ENCODE peak calls at places on chromosome 9, in five cellular contexts. D is A549, O is HepG2, I is K562, Q is GM12878. W is an unnamed sample.

GRCh38 chr9:131441441-131441840 is 47.6 kb downstream of the PRRC2B start:
- ATAC-seq in Q (peak; percentile 81), I (no peak), O (no peak), D (no peak), W (no peak)

GRCh38 chr9:128100581-128100980 is 26.9 kb downstream of the PTGES2 start:
- ATAC-seq in Q (no peak), D (no peak), O (no peak), I (no peak), W (no peak)

GRCh38 chr9:127114606-127115005 is 7.8 kb downstream of the ANGPTL2 start:
- ATAC-seq in Q (no peak), I (no peak), O (no peak), D (no peak), W (no peak)

GRCh38 chr9:119322137-119322695 is 47.0 kb downstream of the BRINP1 start:
- ATAC-seq in I (no peak), D (no peak), Q (no peak), O (peak; percentile 99), W (no peak)

GRCh38 chr9:79764377-79764776 is 192.6 kb downstream of the TLE4 start:
- ATAC-seq in I (no peak), O (no peak), Q (no peak), D (peak; percentile 78), W (peak; percentile 87)

GRCh38 chr9:99411479-99412100 is 189.5 kb downstream of the SEC61B start:
- ATAC-seq in O (no peak), D (no peak), I (no peak), Q (peak; percentile 70), W (no peak)

GRCh38 chr9:9942764-9943424 is 669.9 kb downstream of the PTPRD start:
- ATAC-seq in I (no peak), Q (peak; percentile 84), O (peak; percentile 84), D (peak; percentile 70), W (no peak)

GRCh38 chr9:4686112-4686511 is 6.7 kb downstream of the CDC37L1 start:
- ATAC-seq in Q (peak; percentile 75), D (no peak), I (peak; percentile 79), O (no peak), W (no peak)

DNA sequence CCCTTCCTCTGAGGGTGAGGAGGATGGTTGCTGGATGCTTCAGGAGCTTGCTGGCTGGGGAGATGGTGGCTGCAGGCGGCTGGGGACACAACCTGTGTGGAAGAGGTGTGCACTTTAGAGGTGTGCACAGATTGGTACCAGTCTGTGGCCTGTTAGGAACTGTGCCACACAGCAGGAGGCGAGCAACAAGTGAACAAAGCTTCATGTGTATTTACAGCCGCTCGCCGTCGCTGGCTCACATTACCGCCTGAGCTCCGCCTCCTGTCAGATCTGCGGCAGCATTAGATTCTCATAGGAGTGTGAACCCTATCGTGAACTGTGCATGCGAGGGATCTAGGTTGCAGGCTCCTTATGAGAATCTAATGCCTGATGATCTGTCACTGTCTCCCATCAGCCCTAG is 100.4 kb downstream of the ENTREP1 start:
- ATAC-seq in Q (no peak), O (no peak), D (no peak), I (no peak), W (no peak)
- H3K27ac ChIP-seq in Q (no peak overlapping the region), O (no peak overlapping the region), D (no peak overlapping the region), I (no peak overlapping the region), W (no peak overlapping the region)

GRCh38 chr9:70874451-70874850 is 247.0 kb downstream of the TRPM3 start:
- ATAC-seq in D (no peak), O (no peak), I (no peak), Q (no peak), W (no peak)

GRCh38 chr9:70868661-70869652 is 252.5 kb downstream of the TRPM3 start:
- ATAC-seq in D (no peak), Q (no peak), I (no peak), O (no peak), W (peak; percentile 39)

GRCh38 chr9:70868044-70868443 is 253.4 kb downstream of the TRPM3 start:
- ATAC-seq in O (no peak), D (no peak), I (no peak), Q (no peak), W (no peak)

GRCh38 chr9:70873506-70873905 is 247.9 kb downstream of the TRPM3 start:
- ATAC-seq in Q (no peak), O (no peak), I (no peak), D (no peak), W (no peak)
- TF ChIP-seq EP300 in Q (no peak), O (no peak), I (no peak), D (no peak), W (no peak)

GRCh38 chr9:90838098-90838497 is 36.5 kb downstream of the SYK start:
- ATAC-seq in O (peak; percentile 35), Q (peak; percentile 48), I (no peak), D (peak; percentile 59), W (no peak)

GRCh38 chr9:90841213-90841612 is 39.6 kb downstream of the SYK start:
- ATAC-seq in I (no peak), D (no peak), Q (no peak), O (no peak), W (no peak)

GRCh38 chr9:90839183-90839582 is 37.6 kb downstream of the SYK start:
- ATAC-seq in O (no peak), D (no peak), I (no peak), Q (peak; percentile 50), W (no peak)

GRCh38 chr9:90836396-90837080 is 34.9 kb downstream of the SYK start:
- ATAC-seq in O (no peak), D (no peak), Q (no peak), I (no peak), W (no peak)

DNA sequence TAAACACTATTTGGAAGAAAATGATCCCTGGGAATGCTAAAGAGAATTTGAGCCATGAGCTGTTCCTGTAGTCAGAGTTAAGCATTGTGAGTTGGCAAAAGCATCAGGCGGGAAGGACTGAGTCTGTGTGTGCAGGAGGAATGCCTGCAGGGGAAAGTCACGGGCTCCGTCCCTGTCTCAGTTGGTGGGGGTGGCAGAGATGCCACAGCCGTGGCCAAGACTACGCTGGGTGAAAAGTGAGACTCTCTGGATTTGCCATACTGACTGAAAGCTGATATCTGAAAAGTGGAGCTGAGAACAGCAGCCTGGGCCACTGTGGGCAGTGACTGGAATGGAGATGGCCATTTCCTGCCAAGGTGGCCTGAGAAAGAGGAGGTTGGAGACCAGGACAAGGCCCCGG is 37.1 kb downstream of the SYK start:
- ATAC-seq in I (no peak), O (no peak), Q (no peak), D (no peak), W (no peak)
- H3K27ac ChIP-seq in I (no peak overlapping the region), O (no peak overlapping the region), Q (no peak overlapping the region), D (no peak overlapping the region), W (no peak overlapping the region)

GRCh38 chr9:96616817-96617438 is 2.7 kb downstream of the CDC14B start:
- ATAC-seq in D (no peak), O (no peak), I (no peak), Q (no peak), W (no peak)

GRCh38 chr9:96617439-96618185 is 2.0 kb downstream of the CDC14B start:
- ATAC-seq in Q (no peak), D (no peak), I (no peak), O (peak; percentile 32), W (no peak)

GRCh38 chr9:96619109-96619435 is 571 bp downstream of the CDC14B start:
- ATAC-seq in D (peak; percentile 42), Q (no peak), I (no peak), O (peak; percentile 8), W (peak; percentile 6)

GRCh38 chr9:96619491-96620154 is at the start of gene CDC14B:
- ATAC-seq in O (peak; percentile 74), I (peak; percentile 92), Q (peak; percentile 74), D (peak; percentile 85), W (peak; percentile 92)

GRCh38 chr9:96618209-96619108 is 1.2 kb downstream of the CDC14B start:
- ATAC-seq in Q (no peak), O (peak; percentile 21), I (no peak), D (peak; percentile 57), W (peak; percentile 37)
- TF ChIP-seq EP300 in Q (no peak), O (no peak), I (no peak), D (no peak), W (no peak)

GRCh38 chr9:108786756-108787663 is 68.8 kb downstream of the ACTL7B start:
- ATAC-seq in O (no peak), D (peak; percentile 76), I (no peak), Q (no peak), W (no peak)
- H3K27ac ChIP-seq in O (no peak overlapping the region), D (peak overlapping the region; percentile 10), I (no peak overlapping the region), Q (no peak overlapping the region), W (no peak overlapping the region)

DNA sequence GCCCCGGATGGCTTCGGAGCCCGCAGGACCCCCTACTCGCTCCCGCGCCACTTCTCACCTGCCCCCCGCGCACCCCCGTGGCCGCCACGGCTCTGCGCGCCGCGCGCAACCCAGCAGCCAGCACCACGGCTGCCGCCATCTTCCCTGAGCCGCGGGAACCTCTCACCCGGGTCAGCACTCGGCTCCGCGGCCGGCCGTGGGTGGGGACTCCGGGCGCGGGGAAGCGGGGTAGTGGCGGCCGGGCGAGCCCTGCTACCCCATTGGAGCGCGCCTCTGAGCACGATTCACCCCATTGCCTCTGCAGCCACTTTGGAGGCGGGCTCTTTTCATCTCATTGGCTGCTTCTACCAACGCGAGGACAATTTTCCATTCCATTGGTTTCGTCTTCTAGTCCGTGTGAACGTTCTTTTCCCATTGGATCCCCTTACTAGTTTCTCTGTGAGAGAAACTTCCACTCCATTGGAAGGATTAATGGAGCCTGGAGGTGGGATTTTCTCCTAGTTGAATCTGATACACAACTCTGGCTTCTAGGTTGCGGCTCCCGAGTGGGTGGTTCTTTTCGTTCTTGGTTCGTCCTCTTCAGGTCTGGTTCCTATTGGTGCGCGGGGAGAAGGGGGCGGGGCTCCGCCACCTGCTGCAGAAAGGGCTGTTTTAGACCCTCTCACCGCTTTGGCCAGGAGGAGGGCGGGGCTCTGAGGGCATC is at the start of gene HINT2:
- ATAC-seq in O (peak; percentile 90), I (peak; percentile 92), D (peak; percentile 92), Q (peak; percentile 92), W (peak; percentile 94)
- TF ChIP-seq EP300 in O (no peak), I (no peak), D (no peak), Q (no peak), W (no peak)

W was measured in gastroesophageal sphincter.